ENCODE peak calls at places on chromosomes 7 and 10, in nine cellular contexts. Y is ovary; X is psoas muscle; J is breast epithelium; E is Panc1; O is IMR-90; C is astrocyte; H is right lobe of liver; B is CD4-positive, alpha-beta T cell. K is an unnamed sample.

GRCh38 chr7:146150153-146150552 is 33.6 kb downstream of the CNTNAP2 start:
- DNase-seq in B (no peak), J (no peak), Y (no peak), H (no peak), O (no peak), X (no peak), C (no peak), E (no peak), K (no peak)

GRCh38 chr10:48608279-48608681 is 3.4 kb upstream of the ARHGAP22 start:
- DNase-seq in X (no peak), C (no peak), Y (no peak), E (peak), B (no peak), H (no peak), J (no peak), O (no peak), K (no peak)

GRCh38 chr10:49313501-49314070 is 14.6 kb downstream of the C10orf71 start:
- DNase-seq in H (no peak), J (no peak), E (no peak), Y (no peak), C (no peak), X (no peak), O (no peak), B (no peak), K (no peak)

GRCh38 chr10:118844731-118845573 is 90.2 kb upstream of the CACUL1 start:
- DNase-seq in Y (no peak), H (no peak), B (no peak), O (no peak), J (no peak), X (no peak), C (peak), E (no peak), K (no peak)

GRCh38 chr7:156156734-156157408 is 344.6 kb upstream of the SHH start:
- DNase-seq in O (no peak), J (no peak), B (no peak), H (no peak), X (no peak), E (peak), Y (no peak), C (peak), K (no peak)

GRCh38 chr7:114081606-114082425 is 163.0 kb upstream of the PPP1R3A start:
- DNase-seq in H (no peak), C (peak), X (no peak), B (no peak), J (no peak), O (peak), E (peak), Y (no peak), K (no peak)

GRCh38 chr10:16967000-16967865 is 150.0 kb upstream of the RSU1 start:
- DNase-seq in J (no peak), Y (no peak), C (peak), H (no peak), B (no peak), O (peak), X (no peak), E (peak), K (no peak)

GRCh38 chr7:50208335-50208982 is 96.1 kb upstream of the IKZF1 start:
- DNase-seq in O (no peak), J (no peak), H (no peak), C (no peak), B (no peak), X (no peak), E (no peak), Y (no peak), K (no peak)

GRCh38 chr7:42493436-42494198 is 256.6 kb upstream of the GLI3 start:
- DNase-seq in E (no peak), O (peak), H (peak), J (peak), Y (peak), X (peak), C (peak), B (no peak), K (peak)

GRCh38 chr7:129828989-129829676 is 123.6 kb downstream of the UBE2H start:
- DNase-seq in J (no peak), O (no peak), B (no peak), C (no peak), X (no peak), E (no peak), H (no peak), Y (peak), K (no peak)
- H3K27ac ChIP-seq in J (no peak), O (peak), B (no peak), C (peak), X (no peak), E (no peak), H (no peak), Y (peak), K (peak)

DNA sequence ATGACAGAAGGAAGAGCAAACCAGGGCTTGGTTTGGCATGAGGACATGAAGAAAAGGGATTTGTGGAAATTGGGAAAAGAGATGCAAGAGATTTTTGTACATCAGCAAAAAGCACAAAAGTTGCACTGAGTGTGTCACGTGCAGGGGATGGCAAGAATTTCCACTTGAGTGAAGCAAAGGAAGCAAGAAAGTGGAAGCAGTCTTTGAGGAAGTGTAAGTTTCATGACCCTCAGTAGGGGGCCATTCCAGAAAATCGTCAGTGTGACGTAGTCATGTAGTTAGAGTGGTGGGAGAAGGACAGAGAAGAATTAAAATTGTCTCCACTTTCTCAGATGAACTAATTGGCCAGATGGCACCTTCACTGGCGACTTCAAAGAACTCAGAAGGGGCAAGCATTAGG is 123.3 kb upstream of the FZD1 start:
- DNase-seq in Y (no peak), X (no peak), J (no peak), H (no peak), O (no peak), E (no peak), B (no peak), C (no peak), K (no peak)
- H3K27ac ChIP-seq in Y (no peak), X (no peak), J (no peak), H (no peak), O (no peak), E (no peak), B (no peak), C (no peak), K (no peak)

DNA sequence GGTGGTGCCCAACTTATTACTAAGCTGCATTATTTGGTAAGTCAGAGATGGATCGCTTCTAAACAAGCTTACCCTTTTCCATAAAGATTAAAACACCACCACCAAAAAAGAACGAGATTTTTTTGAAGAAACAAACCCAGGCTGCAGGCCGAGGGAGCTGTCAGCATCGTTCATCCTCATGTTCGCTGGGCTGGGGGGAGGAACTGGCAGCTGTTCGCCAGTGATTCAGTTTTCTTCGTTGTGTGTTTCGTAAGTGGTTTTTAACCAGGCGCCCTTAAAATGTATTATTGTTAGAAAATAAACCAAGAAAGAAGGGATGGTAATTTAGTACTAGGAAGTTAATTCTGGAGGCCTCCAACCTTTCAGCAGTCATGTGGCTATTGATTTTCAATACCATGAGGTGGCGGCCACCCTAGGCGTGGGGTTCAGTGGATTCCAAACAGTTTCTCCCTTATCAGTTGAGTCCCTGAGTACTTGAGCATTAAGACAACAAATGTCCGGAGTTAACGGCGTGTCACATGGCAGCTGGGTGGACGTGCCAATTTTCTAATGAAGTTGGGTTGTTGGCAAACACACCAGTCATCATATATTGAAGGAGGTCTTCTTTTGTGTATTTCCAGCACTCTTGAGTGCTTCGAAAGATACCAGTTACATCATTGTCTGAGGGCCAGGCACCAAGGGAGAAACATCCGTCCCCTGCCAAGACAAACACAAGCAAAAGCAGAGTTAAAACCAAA is 173.2 kb downstream of the EBF3 start:
- DNase-seq in J (no peak), B (no peak), O (no peak), E (no peak), Y (no peak), X (no peak), C (no peak), H (no peak), K (no peak)
- H3K27ac ChIP-seq in J (no peak), B (no peak), O (no peak), E (no peak), Y (no peak), X (no peak), C (no peak), H (no peak), K (no peak)

GRCh38 chr7:106584914-106585759 is 75.8 kb downstream of the CCDC71L start:
- DNase-seq in B (no peak), X (no peak), H (no peak), C (no peak), O (no peak), Y (no peak), E (no peak), J (no peak), K (no peak)
- H3K27ac ChIP-seq in B (no peak), X (no peak), H (no peak), C (no peak), O (no peak), Y (no peak), E (no peak), J (no peak), K (no peak)

GRCh38 chr10:43043773-43044394 is 33.0 kb upstream of the RET start:
- DNase-seq in J (no peak), E (no peak), C (no peak), O (no peak), Y (no peak), H (peak), B (no peak), X (no peak), K (peak)

GRCh38 chr10:43043342-43043772 is 33.5 kb upstream of the RET start:
- DNase-seq in O (no peak), J (peak), E (no peak), X (no peak), H (peak), C (no peak), B (no peak), Y (no peak), K (peak)

GRCh38 chr10:43041422-43042342 is 35.2 kb upstream of the RET start:
- DNase-seq in J (peak), Y (no peak), X (no peak), B (no peak), C (no peak), H (peak), O (no peak), E (no peak), K (peak)

GRCh38 chr10:43044444-43045245 is 32.2 kb upstream of the RET start:
- DNase-seq in H (peak), E (no peak), Y (no peak), B (no peak), C (no peak), O (no peak), X (no peak), J (no peak), K (peak)

DNA sequence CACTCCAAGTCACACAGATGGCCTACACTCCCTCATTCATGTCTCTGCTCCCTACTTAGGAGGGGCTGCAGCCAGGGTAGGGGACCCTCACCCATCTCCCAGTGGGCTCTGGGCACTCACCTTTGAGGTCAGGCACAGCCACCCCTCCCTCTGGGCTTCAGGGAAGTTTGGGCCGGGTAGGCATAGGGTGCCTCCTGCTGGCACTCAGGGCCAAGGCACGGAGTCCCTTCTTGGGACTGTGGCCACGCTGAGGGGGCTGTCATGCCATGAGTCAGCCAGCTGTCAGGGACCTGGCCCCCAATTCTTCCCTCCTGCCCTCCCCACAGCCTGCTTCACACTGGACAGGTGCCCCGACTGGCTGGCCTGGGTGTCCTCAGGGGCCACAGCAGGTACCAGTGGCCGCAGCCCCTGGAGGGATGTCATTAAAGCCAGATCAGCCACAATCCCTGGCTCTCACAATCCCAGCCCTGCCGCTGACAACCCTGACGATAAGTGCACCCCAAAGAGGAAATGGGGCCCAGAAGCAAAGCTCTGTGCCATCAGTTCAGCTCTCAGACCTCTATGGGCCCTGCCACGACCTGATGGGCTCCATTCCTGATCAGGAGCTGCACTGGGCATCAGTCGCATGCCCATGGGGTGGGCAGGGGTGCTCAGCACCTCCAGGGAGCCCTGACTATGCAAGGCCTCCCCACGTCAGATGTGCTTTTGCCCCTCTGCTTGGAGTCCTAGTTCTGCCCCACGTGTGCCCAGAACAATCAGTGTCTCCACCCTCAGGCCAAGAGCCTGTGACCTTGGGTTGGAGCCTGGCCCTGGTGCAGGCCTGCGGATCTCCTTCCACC is 34.1 kb upstream of the RET start:
- DNase-seq in C (no peak), B (no peak), E (no peak), H (peak), O (no peak), Y (no peak), X (no peak), J (peak), K (peak)
- H3K27ac ChIP-seq in C (no peak), B (no peak), E (no peak), H (no peak), O (no peak), Y (no peak), X (no peak), J (no peak), K (no peak)

GRCh38 chr7:30502470-30503251 is 2.0 kb downstream of the GGCT start:
- DNase-seq in J (no peak), E (no peak), C (no peak), Y (no peak), X (no peak), B (no peak), H (no peak), O (no peak), K (no peak)

GRCh38 chr7:30501264-30501663 is 3.4 kb downstream of the GGCT start:
- DNase-seq in E (no peak), B (no peak), Y (no peak), O (no peak), J (no peak), H (no peak), C (no peak), X (no peak), K (no peak)

GRCh38 chr7:30505174-30505697 is 607 bp upstream of the GGCT start:
- DNase-seq in Y (no peak), X (no peak), B (no peak), O (no peak), H (no peak), C (no peak), J (no peak), E (peak), K (peak)

GRCh38 chr7:30503273-30504212 is 1.1 kb downstream of the GGCT start:
- DNase-seq in E (no peak), J (no peak), O (no peak), X (no peak), B (no peak), C (no peak), H (no peak), Y (no peak), K (no peak)

GRCh38 chr7:30504347-30505173 is at the start of gene GGCT:
- DNase-seq in E (peak), B (peak), C (peak), O (peak), H (peak), Y (peak), J (peak), X (peak), K (peak)
- H3K27ac ChIP-seq in E (peak), B (peak), C (peak), O (peak), H (peak), Y (peak), J (peak), X (peak), K (peak)

DNA sequence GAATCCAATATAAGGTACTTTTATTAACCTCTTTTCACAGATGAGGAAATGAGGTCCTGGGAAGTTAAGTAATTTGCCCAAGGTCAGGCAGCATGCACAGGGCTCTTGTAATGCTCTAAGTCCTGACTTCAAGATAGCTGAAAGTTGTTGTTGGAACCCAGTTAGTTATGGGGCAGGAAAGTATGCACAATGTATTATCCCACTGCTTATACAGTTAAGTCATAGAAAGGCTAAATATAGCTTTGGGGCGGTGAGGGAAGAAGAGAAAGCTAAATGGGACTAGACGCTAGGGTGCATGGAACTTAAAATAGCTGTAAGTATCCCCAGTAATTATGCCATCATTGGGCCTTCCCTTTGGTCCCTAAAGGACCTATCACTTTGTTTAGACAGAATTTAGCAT is 9.2 kb downstream of the GLCCI1 start:
- DNase-seq in Y (no peak), X (no peak), J (no peak), E (no peak), H (no peak), B (no peak), O (peak), C (peak), K (no peak)
- H3K27ac ChIP-seq in Y (no peak), X (no peak), J (no peak), E (no peak), H (no peak), B (no peak), O (no peak), C (no peak), K (no peak)

DNA sequence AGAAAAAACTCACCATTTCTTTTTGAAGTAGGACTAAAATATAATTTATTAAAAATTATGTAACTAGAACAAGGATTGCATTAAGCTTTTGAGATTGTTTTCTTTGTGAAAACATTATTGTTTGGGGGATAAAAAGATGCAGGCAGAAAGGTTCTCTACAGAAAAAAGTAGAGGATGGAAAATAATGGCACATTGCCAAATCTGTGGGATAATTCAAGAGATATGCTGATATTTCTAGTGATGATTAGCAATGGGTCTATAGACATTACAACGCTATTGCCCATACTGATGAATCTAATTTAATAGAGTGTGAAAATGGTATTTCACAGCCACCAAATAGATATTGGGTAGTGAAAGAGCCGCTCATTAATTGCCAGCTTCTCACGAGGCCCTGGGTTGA is 204.3 kb downstream of the RAPGEF5 start:
- DNase-seq in O (no peak), E (no peak), X (no peak), B (no peak), J (no peak), H (no peak), Y (no peak), C (no peak), K (no peak)
- H3K27ac ChIP-seq in O (no peak), E (no peak), X (no peak), B (no peak), J (no peak), H (no peak), Y (no peak), C (no peak), K (no peak)

GRCh38 chr10:8059191-8059936 is 4.9 kb downstream of the GATA3 start:
- DNase-seq in O (no peak), H (no peak), C (no peak), X (no peak), J (no peak), Y (no peak), B (no peak), E (no peak), K (no peak)

GRCh38 chr10:8056378-8056777 is 1.9 kb downstream of the GATA3 start:
- DNase-seq in E (no peak), C (no peak), Y (no peak), J (no peak), X (no peak), O (no peak), B (no peak), H (no peak), K (no peak)

GRCh38 chr10:8056891-8057331 is 2.4 kb downstream of the GATA3 start:
- DNase-seq in O (no peak), J (no peak), C (no peak), H (no peak), Y (no peak), B (no peak), X (peak), E (no peak), K (no peak)

GRCh38 chr10:8058274-8059111 is 4.0 kb downstream of the GATA3 start:
- DNase-seq in B (no peak), H (peak), E (no peak), O (no peak), Y (no peak), J (no peak), X (no peak), C (no peak), K (no peak)

GRCh38 chr10:8057636-8058273 is 3.3 kb downstream of the GATA3 start:
- DNase-seq in Y (no peak), O (no peak), J (no peak), E (no peak), B (no peak), X (no peak), C (no peak), H (no peak), K (no peak)
- H3K27ac ChIP-seq in Y (no peak), O (no peak), J (peak), E (no peak), B (peak), X (no peak), C (no peak), H (peak), K (peak)